ENCODE peak calls at places on chromosomes 5 and 9, in five cellular contexts. T is heart left ventricle, J is WTC11, I is uterus, B is HFFc6. M is an unnamed sample.

GRCh38 chr9:36970007-36970888 is 63.8 kb downstream of the PAX5 start:
- DNase-seq in B (peak), I (no peak), T (no peak), J (no peak), M (no peak)

GRCh38 chr5:79237735-79238560 is 2.0 kb downstream of the JMY start:
- DNase-seq in J (no peak), T (no peak), I (no peak), B (no peak), M (no peak)

GRCh38 chr9:818958-819357 is 22.5 kb upstream of the DMRT1 start:
- DNase-seq in I (peak), T (no peak), B (no peak), J (no peak), M (no peak)

GRCh38 chr5:99061299-99061698 is 132.5 kb upstream of the CHD1 start:
- DNase-seq in B (peak), T (no peak), I (no peak), J (no peak), M (peak)

GRCh38 chr9:70220216-70220615 is 38.6 kb upstream of the SMC5 start:
- DNase-seq in I (no peak), B (peak), T (no peak), J (no peak), M (no peak)

GRCh38 chr9:129285382-129285781 is 107.3 kb upstream of the IER5L start:
- DNase-seq in B (no peak), J (no peak), T (no peak), I (no peak), M (no peak)

GRCh38 chr5:101160002-101160401 is 256.9 kb upstream of the ST8SIA4 start:
- DNase-seq in T (no peak), J (no peak), B (no peak), I (no peak), M (no peak)

GRCh38 chr9:99878651-99879050 is 27.8 kb upstream of the STX17 start:
- DNase-seq in J (no peak), T (no peak), I (no peak), B (no peak), M (no peak)

GRCh38 chr5:65802820-65803219 is 80.8 kb downstream of the NLN start:
- DNase-seq in J (no peak), I (no peak), T (no peak), B (no peak), M (no peak)

GRCh38 chr9:81083821-81084512 is 605.4 kb downstream of the TLE1 start:
- DNase-seq in B (peak), T (no peak), I (no peak), J (no peak), M (no peak)

GRCh38 chr5:8788246-8788645 is 757.6 kb downstream of the SEMA5A start:
- DNase-seq in B (no peak), J (no peak), T (no peak), I (no peak), M (no peak)

GRCh38 chr5:141547488-141547887 is 58.6 kb downstream of the PCDHGC5 start:
- DNase-seq in I (no peak), T (no peak), B (peak), J (no peak), M (no peak)

GRCh38 chr9:136309101-136309801 is 5.4 kb upstream of the CCDC187 start:
- DNase-seq in T (no peak), J (no peak), B (no peak), I (no peak), M (no peak)

GRCh38 chr9:22240619-22241018 is 206.0 kb upstream of the DMRTA1 start:
- DNase-seq in T (no peak), J (no peak), B (peak), I (no peak), M (no peak)

GRCh38 chr5:174750720-174751119 is 26.3 kb downstream of the MSX2 start:
- DNase-seq in J (no peak), I (no peak), T (no peak), B (no peak), M (no peak)

GRCh38 chr5:73544429-73545402 is 20.7 kb downstream of the ANKRA2 start:
- DNase-seq in I (no peak), J (no peak), B (no peak), T (peak), M (no peak)

GRCh38 chr5:148085934-148086333 is 22.2 kb downstream of the SPINK5 start:
- DNase-seq in J (no peak), B (no peak), T (no peak), I (no peak), M (no peak)

GRCh38 chr5:73691301-73691700 is 65.3 kb downstream of the ARHGEF28 start:
- DNase-seq in I (no peak), T (no peak), J (no peak), B (no peak), M (no peak)

GRCh38 chr5:149730620-149731331 is 666 bp downstream of the PPARGC1B start:
- DNase-seq in T (peak), J (peak), I (peak), B (no peak), M (peak)

GRCh38 chr9:121405899-121406298 is 35.8 kb upstream of the STOM start:
- DNase-seq in J (no peak), I (no peak), T (no peak), B (no peak), M (no peak)

GRCh38 chr9:115034801-115035200 is 83.2 kb downstream of the TNC start:
- DNase-seq in B (peak), T (no peak), J (no peak), I (no peak), M (no peak)

GRCh38 chr5:31963358-31963757 is 210.8 kb downstream of the GOLPH3 start:
- DNase-seq in I (peak), T (no peak), J (no peak), B (no peak), M (no peak)

GRCh38 chr5:80632700-80633099 is 21.8 kb upstream of the MSH3 start:
- DNase-seq in T (no peak), B (no peak), I (no peak), J (no peak), M (no peak)

GRCh38 chr9:95494022-95494415 is 22.8 kb downstream of the PTCH1 start:
- DNase-seq in T (no peak), I (no peak), B (no peak), J (no peak), M (no peak)

GRCh38 chr5:157492886-157493285 is 32.9 kb downstream of the NIPAL4 start:
- DNase-seq in J (no peak), I (no peak), T (no peak), B (no peak), M (no peak)

GRCh38 chr5:26737763-26738162 is 300.6 kb downstream of the CDH9 start:
- DNase-seq in J (no peak), T (no peak), B (no peak), I (no peak), M (no peak)

GRCh38 chr5:129499208-129499852 is 39.2 kb downstream of the ADAMTS19 start:
- DNase-seq in T (no peak), J (no peak), B (no peak), I (no peak), M (no peak)

GRCh38 chr9:127489471-127490115 is 38.3 kb downstream of the LRSAM1 start:
- DNase-seq in I (no peak), T (no peak), B (no peak), J (peak), M (peak)

GRCh38 chr9:27157736-27158135 is 48.7 kb downstream of the TEK start:
- DNase-seq in B (no peak), T (no peak), I (no peak), J (peak), M (no peak)

GRCh38 chr5:31186672-31187267 is 6.7 kb upstream of the CDH6 start:
- DNase-seq in B (peak), T (no peak), J (no peak), I (no peak), M (no peak)

GRCh38 chr5:67059747-67060490 is 136.7 kb downstream of the CD180 start:
- DNase-seq in B (no peak), I (no peak), J (no peak), T (no peak), M (no peak)

GRCh38 chr5:3853366-3853765 is 257.7 kb downstream of the IRX1 start:
- DNase-seq in I (no peak), J (no peak), T (no peak), B (no peak), M (no peak)

GRCh38 chr5:969421-969839 is 39.2 kb upstream of the NKD2 start:
- DNase-seq in T (peak), J (no peak), B (no peak), I (no peak), M (no peak)

GRCh38 chr9:136804509-136805206 is 3.1 kb upstream of the RABL6 start:
- DNase-seq in J (no peak), T (no peak), I (no peak), B (no peak), M (no peak)

GRCh38 chr5:172389578-172390112 is 64.7 kb downstream of the SH3PXD2B start:
- DNase-seq in B (no peak), I (no peak), J (no peak), T (no peak), M (no peak)
- TF ChIP-seq CTCF in B (peak), I (no peak), J (no peak), T (no peak), M (no peak)

DNA sequence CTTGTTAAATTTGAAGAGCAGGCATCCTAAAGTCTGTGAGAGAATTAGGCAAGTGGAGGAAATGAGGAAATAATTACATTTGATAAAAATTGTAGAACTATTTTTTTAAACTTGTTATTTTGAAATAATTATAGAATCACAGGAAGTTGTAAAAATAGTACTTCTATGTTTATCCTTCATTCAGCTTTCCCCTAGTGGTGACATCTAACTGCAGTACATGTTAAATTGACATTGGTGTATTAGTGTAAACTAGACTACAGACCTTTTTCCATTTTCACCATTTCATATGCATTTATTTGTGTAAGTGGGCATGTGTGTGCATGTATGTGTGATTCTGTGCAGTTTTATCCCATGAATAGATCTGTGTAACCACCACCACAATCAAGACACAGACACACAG is 51.6 kb downstream of the F2RL2 start:
- DNase-seq in J (no peak), B (no peak), I (no peak), T (no peak), M (no peak)
- TF ChIP-seq CTCF in J (no peak), B (peak), I (peak), T (peak), M (no peak)

DNA sequence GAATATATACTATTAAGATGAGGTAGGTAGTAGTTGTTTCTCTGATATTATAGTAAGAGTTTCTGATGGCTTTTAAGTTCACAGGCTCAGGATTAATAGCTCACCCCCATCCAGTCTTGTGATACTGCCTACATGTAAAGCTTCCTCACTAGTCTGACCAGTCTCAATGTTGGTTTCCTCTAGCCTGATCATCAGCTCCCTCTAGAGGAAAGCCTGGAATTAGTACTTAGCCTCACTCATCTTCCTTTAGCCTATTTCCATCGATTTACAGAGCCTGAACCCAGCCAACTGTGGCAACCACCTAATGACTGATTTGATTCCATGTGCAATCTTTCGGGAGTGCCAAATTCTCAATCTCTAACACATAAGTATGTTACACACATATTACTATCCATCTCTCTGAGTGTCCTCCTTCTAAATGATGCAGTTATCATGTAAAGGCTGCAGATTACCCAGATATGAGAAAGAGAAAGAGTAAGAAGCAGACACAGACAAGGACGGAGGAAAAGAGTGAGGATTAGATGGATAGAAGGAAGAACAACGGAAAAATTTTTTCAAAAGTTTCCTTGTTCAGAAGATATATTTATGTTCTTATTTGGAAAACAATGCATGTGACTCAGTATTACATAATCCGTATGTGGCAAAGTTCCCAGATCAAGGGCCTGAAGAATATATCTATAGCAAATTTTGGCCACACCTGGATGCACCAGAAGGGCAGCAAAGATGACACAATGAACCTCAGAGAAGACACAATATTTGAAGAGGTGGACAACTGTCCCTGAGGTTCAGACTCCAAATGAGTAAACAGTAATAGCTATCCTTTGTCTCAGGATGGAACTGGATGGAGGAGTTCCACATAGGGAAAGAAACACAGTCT is 333.7 kb downstream of the ELAVL2 start:
- DNase-seq in T (no peak), I (no peak), B (peak), J (no peak), M (peak)
- TF ChIP-seq CTCF in T (peak), I (no peak), B (peak), J (peak), M (peak)

GRCh38 chr5:45795458-45795857 is 99.3 kb upstream of the HCN1 start:
- DNase-seq in J (peak), B (no peak), I (no peak), T (no peak), M (no peak)
- TF ChIP-seq CTCF in J (no peak), B (no peak), I (no peak), T (no peak), M (no peak)

DNA sequence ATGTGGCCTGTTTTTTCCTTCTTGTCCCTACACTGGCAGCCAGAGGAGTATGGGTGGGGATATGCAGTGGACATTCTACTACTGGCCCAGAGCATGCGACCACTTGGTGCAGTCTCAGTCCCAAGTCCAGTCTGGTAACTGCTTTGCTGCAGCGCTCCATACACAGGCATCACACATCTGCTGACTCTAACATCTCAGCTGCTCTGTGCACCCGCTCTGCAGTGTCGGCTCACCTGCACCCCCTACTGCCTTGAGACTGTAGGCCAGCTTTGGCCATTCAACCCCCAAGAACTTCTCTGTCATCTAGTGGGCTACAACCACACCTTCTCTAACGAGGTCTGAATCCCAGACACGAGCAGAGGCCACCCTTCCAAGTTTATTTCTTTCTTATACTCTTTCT is 46.4 kb upstream of the SLCO6A1 start:
- DNase-seq in B (no peak), J (peak), I (no peak), T (no peak), M (peak)
- TF ChIP-seq CTCF in B (peak), J (peak), I (no peak), T (no peak), M (peak)